ENCODE peak calls at places on chromosomes 13 and 19, in four cellular contexts. One of them, this sample, is unnamed.

GRCh38 chr13:24165746-24166145 is 5.2 kb downstream of the SPATA13 start:
- DNase-seq in K562: no peak
- DNase-seq in transverse colon: no peak
- DNase-seq in breast epithelium: no peak
- DNase-seq in this sample: no peak

GRCh38 chr13:77143325-77143907 is 116.5 kb upstream of the FBXL3 start:
- DNase-seq in K562: no peak
- DNase-seq in breast epithelium: no peak
- DNase-seq in transverse colon: no peak
- DNase-seq in this sample: no peak

GRCh38 chr19:33514885-33515485 is 6.6 kb downstream of the PEPD start:
- DNase-seq in breast epithelium: no peak
- DNase-seq in transverse colon: peak; percentile 49
- DNase-seq in K562: no peak
- DNase-seq in this sample: peak; percentile 78

GRCh38 chr13:49419292-49419691 is 24.6 kb downstream of the CAB39L start:
- DNase-seq in K562: no peak
- DNase-seq in transverse colon: no peak
- DNase-seq in breast epithelium: no peak
- DNase-seq in this sample: no peak

GRCh38 chr19:4057913-4058695 is 8.6 kb downstream of the ZBTB7A start:
- DNase-seq in K562: peak; percentile 82
- DNase-seq in transverse colon: peak; percentile 87
- DNase-seq in breast epithelium: peak; percentile 79
- DNase-seq in this sample: peak; percentile 97

GRCh38 chr13:30576528-30576927 is 41.2 kb upstream of the USPL1 start:
- DNase-seq in K562: no peak
- DNase-seq in transverse colon: peak; percentile 11
- DNase-seq in breast epithelium: no peak
- DNase-seq in this sample: no peak

GRCh38 chr19:7294571-7295212 is 478 bp upstream of the INSR start:
- DNase-seq in K562: peak; percentile 68
- DNase-seq in transverse colon: peak; percentile 83
- DNase-seq in breast epithelium: peak; percentile 60
- DNase-seq in this sample: peak; percentile 85

GRCh38 chr13:31952641-31953380 is 78.8 kb upstream of the FRY start:
- DNase-seq in breast epithelium: no peak
- DNase-seq in transverse colon: no peak
- DNase-seq in K562: no peak
- DNase-seq in this sample: no peak

GRCh38 chr19:43438291-43439162 is 23.8 kb downstream of the TEX101 start:
- DNase-seq in K562: no peak
- DNase-seq in breast epithelium: no peak
- DNase-seq in transverse colon: peak; percentile 45
- DNase-seq in this sample: peak; percentile 86

GRCh38 chr19:12947702-12948596 is 2.3 kb downstream of the RAD23A start:
- DNase-seq in breast epithelium: no peak
- DNase-seq in transverse colon: no peak
- DNase-seq in K562: peak; percentile 16
- DNase-seq in this sample: no peak

GRCh38 chr19:12946092-12946845 is 607 bp downstream of the RAD23A start:
- DNase-seq in breast epithelium: peak; percentile 75
- DNase-seq in K562: peak; percentile 88
- DNase-seq in transverse colon: peak; percentile 74
- DNase-seq in this sample: peak; percentile 85

GRCh38 chr19:12949363-12950284 is 4.0 kb downstream of the RAD23A start:
- DNase-seq in transverse colon: no peak
- DNase-seq in breast epithelium: no peak
- DNase-seq in K562: no peak
- DNase-seq in this sample: no peak

GRCh38 chr19:12945479-12946091 is at the start of gene RAD23A:
- DNase-seq in breast epithelium: peak; percentile 97
- DNase-seq in K562: peak; percentile 83
- DNase-seq in transverse colon: peak; percentile 99
- DNase-seq in this sample: peak; percentile 99

DNA sequence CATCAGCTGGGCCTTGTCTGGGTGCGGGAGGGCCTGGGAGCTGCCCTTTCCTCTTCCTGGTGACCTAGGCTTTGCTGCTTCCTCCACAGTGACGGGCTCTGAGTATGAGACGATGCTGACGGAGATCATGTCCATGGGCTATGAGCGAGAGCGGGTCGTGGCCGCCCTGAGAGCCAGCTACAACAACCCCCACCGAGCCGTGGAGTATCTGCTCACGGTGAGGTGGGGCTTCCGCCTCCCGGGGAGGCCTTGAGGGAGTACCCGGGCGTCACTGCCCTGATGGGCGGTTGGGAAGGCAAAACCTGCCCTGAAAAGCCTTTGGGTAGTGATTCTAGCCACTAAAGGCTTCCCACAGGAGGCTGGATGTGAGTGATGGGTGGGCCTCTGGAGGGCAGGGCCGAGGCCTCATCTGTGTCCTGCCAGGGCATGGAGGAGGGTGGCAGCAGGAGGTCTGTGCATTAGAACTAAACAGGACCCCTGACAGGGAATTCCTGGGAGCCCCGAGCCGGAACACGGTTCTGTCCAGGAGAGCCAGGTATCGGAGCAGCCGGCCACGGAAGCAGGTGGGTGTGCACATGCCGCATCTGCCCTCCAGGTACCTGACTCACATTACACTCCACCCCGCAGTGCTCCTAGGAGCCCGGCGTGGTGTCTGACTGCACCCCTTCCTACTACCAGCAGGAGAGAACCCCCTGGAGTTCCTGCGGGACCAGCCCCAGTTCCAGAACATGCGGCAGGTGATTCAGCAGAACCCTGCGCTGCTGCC is 3.1 kb downstream of the RAD23A start:
- DNase-seq in transverse colon: no peak
- DNase-seq in K562: no peak
- DNase-seq in breast epithelium: no peak
- DNase-seq in this sample: no peak
- TF ChIP-seq POLR2AphosphoS5 in transverse colon: no peak
- TF ChIP-seq POLR2AphosphoS5 in K562: no peak
- TF ChIP-seq POLR2AphosphoS5 in breast epithelium: no peak
- TF ChIP-seq POLR2AphosphoS5 in this sample: no peak

DNA sequence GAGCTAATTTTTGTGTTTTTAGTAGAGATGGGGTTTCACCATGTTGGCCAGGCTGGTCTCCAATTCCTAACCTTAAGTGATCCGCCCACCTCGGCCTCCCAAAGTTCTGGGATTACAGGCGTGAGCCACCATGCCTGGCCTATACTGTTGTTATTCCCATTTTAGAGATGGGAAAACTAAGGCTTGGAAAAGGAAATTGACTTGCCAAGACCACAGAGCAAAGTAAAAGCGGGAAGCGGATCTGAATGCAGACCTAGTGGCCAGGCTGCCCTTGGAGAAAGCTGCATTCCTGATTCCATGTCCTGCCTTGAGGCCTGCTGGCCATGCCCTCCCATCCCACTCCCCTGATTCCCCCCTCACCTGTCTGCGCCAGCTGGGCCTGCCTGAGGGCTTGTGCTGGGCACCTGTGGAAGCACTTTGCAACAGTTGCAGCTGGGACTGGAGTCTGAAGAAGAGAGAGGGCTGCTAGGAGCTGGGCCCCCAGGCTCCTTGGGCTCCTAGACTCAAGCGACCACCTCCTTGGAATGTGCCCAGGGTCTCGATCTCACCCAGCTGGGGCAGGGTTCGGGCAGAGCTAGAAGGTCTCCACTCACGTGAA is 5.7 kb downstream of the PALM3 start:
- DNase-seq in transverse colon: no peak
- DNase-seq in K562: no peak
- DNase-seq in breast epithelium: no peak
- DNase-seq in this sample: no peak
- H3K4me3 ChIP-seq in transverse colon: no peak overlapping the region
- H3K4me3 ChIP-seq in K562: no peak overlapping the region
- H3K4me3 ChIP-seq in breast epithelium: no peak overlapping the region
- H3K4me3 ChIP-seq in this sample: no peak overlapping the region

GRCh38 chr19:11576186-11576585 is 1.3 kb downstream of the ACP5 start:
- DNase-seq in breast epithelium: no peak
- DNase-seq in transverse colon: no peak
- DNase-seq in K562: no peak
- DNase-seq in this sample: no peak

GRCh38 chr19:11581740-11582139 is 4.3 kb upstream of the ACP5 start:
- DNase-seq in K562: peak; percentile 37
- DNase-seq in transverse colon: peak; percentile 25
- DNase-seq in breast epithelium: no peak
- DNase-seq in this sample: no peak

GRCh38 chr19:11578342-11579142 is 1.1 kb upstream of the ACP5 start:
- DNase-seq in breast epithelium: no peak
- DNase-seq in transverse colon: peak; percentile 61
- DNase-seq in K562: peak; percentile 79
- DNase-seq in this sample: peak; percentile 80

GRCh38 chr19:11577451-11578341 is at the start of gene ACP5:
- DNase-seq in transverse colon: no peak
- DNase-seq in K562: no peak
- DNase-seq in breast epithelium: no peak
- DNase-seq in this sample: no peak

DNA sequence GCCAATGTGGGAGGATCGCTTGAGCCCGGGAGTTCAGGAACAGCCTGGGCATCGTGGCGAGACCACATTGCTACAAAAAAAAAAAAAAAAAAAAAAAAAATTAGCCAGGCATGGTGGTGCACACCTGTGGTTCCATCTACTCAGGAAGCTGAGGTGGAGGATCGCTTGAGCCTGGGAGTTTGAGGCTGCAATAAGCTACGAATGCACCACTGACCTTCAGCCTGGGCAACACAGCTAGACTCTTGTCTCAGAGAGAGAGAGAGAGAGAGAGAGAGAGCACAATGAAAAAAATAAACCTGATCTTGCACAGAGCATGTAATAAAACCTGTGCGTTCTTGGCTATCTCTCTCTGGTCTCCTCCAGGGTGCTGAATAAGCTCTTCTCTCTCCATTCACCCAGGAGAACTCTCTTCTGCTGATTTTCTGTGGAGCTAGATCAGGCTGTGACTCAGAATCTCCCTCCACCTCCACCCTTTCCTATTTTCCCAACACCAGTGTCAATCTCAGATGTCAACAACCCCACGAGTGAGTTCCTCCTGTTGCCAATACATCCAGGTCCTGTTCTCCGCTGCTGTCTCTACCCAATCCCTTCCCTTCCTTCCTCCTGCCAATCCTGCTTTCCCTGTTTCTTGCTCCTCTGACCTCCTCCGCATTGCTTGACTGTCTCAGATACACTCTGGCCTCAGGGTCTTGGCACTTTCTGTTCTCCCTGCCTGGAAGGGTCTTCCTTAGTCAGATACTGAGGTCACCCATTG is 3.4 kb upstream of the ACP5 start:
- DNase-seq in K562: no peak
- DNase-seq in breast epithelium: no peak
- DNase-seq in transverse colon: no peak
- DNase-seq in this sample: no peak
- TF ChIP-seq POLR2AphosphoS5 in K562: no peak
- TF ChIP-seq POLR2AphosphoS5 in breast epithelium: no peak
- TF ChIP-seq POLR2AphosphoS5 in transverse colon: no peak
- TF ChIP-seq POLR2AphosphoS5 in this sample: no peak

GRCh38 chr19:15748239-15748638 is 10.5 kb downstream of the OR10H3 start:
- DNase-seq in breast epithelium: no peak
- DNase-seq in K562: no peak
- DNase-seq in transverse colon: no peak
- DNase-seq in this sample: no peak
- H3K4me3 ChIP-seq in breast epithelium: no peak overlapping the region
- H3K4me3 ChIP-seq in K562: no peak overlapping the region
- H3K4me3 ChIP-seq in transverse colon: no peak overlapping the region
- H3K4me3 ChIP-seq in this sample: no peak overlapping the region

DNA sequence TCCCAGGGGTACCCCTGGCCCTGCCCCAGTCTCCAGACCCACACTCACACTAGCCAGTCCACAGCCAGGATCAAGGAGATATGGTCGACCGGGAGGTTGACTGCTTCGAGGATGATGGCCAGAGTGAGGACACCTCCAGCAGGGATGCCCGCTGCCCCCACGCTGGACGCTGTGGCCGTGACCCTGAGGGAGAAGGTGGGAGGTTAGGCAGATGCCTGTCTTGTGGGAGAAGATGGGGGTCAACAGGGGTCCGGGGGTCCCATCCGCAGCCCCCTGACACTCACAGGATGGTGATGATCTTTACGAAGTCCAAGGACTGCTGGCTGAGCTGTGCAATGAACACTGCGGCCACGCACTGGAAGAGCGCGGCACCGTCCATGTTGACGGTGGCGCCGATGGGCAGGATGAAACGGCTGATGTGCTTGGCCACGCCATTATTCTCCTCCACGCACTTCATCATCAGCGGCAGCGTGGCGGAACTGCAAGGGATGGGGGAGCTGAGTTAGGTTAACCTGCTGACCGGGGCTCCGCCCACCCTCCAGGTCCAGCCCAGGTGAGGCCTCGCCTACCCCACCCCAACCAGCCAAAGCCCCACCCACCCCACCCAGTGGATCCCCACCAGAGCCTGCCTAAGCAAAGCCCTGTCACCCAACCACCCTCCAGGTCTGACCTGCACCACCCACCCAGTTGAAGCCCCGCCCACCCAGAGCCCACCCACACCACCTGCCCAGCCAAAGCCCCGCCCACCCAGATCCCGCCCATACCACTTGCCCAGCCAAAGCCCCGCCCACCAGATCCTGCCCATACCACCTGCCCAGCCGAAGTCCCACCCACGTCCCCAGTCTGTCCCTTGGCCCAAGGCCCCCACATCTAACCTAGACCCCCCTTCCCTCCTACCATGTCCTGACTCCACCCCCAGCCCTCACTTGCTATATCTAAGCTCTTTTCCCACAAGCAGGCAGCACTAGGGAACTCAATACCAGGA is 11.2 kb downstream of the SLC1A5 start:
- DNase-seq in K562: peak; percentile 88
- DNase-seq in transverse colon: no peak
- DNase-seq in breast epithelium: no peak
- DNase-seq in this sample: no peak
- TF ChIP-seq POLR2AphosphoS5 in K562: peak; percentile 42
- TF ChIP-seq POLR2AphosphoS5 in transverse colon: no peak
- TF ChIP-seq POLR2AphosphoS5 in breast epithelium: no peak
- TF ChIP-seq POLR2AphosphoS5 in this sample: no peak

GRCh38 chr19:23758187-23759074 is at the start of gene ZNF681:
- DNase-seq in breast epithelium: peak; percentile 89
- DNase-seq in K562: peak; percentile 82
- DNase-seq in transverse colon: peak; percentile 91
- DNase-seq in this sample: peak; percentile 93
- H3K4me3 ChIP-seq in breast epithelium: peak within 1 kb of the TSS; percentile 78
- H3K4me3 ChIP-seq in K562: peak within 1 kb of the TSS; percentile 63
- H3K4me3 ChIP-seq in transverse colon: peak within 1 kb of the TSS; percentile 52
- H3K4me3 ChIP-seq in this sample: peak within 1 kb of the TSS; percentile 67

DNA sequence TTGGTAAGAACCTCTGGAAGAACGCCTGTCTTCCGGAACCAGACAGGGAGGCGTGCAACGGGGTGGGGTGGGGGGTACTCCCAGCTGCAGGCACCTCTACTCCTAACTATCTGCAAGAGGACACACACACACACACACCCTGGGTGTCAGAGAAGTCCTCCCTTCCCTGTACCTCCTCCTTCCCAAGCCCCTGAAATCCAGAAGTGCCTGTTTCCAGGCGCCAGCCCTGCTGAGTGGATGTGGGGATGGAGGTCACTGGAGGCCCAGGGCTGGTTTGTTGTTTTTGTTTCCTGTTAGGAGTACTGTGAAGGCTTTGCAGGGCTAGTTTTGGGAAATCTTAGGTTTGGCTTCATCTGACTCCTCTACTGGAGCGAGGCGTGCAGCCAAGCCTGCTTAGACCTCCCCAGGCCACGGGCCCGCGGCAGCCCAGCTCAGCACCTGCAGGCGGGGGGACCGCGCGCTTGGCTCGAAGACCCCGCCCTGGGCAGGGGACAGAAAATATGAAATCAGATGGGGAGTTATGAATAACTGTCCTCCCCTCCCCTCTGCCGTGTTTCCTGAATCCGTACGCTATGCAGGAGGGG is 36.4 kb downstream of the SOX1 start:
- DNase-seq in K562: no peak
- DNase-seq in breast epithelium: no peak
- DNase-seq in transverse colon: no peak
- DNase-seq in this sample: peak; percentile 48
- TF ChIP-seq POLR2AphosphoS5 in K562: no peak
- TF ChIP-seq POLR2AphosphoS5 in breast epithelium: no peak
- TF ChIP-seq POLR2AphosphoS5 in transverse colon: no peak
- TF ChIP-seq POLR2AphosphoS5 in this sample: no peak